ENCODE peak calls at places on chromosome 21, in six cellular contexts. One of them, this sample, is unnamed.

GRCh38 chr21:42041246-42041645 is 29.9 kb upstream of the UMODL1 start:
- DNase-seq in vagina: no peak
- DNase-seq in A549: no peak
- DNase-seq in transverse colon: no peak
- DNase-seq in uterus: no peak
- DNase-seq in HCT116: no peak
- DNase-seq in this sample: no peak

GRCh38 chr21:17371470-17371869 is 141.4 kb upstream of the CXADR start:
- DNase-seq in HCT116: no peak
- DNase-seq in vagina: no peak
- DNase-seq in A549: no peak
- DNase-seq in uterus: no peak
- DNase-seq in transverse colon: no peak
- DNase-seq in this sample: no peak

GRCh38 chr21:21383126-21383525 is 384.9 kb downstream of the NCAM2 start:
- DNase-seq in uterus: no peak
- DNase-seq in HCT116: no peak
- DNase-seq in transverse colon: no peak
- DNase-seq in vagina: no peak
- DNase-seq in A549: no peak
- DNase-seq in this sample: no peak

GRCh38 chr21:30146558-30147282 is 19.9 kb downstream of the CLDN17 start:
- DNase-seq in vagina: no peak
- DNase-seq in A549: no peak
- DNase-seq in uterus: no peak
- DNase-seq in HCT116: no peak
- DNase-seq in transverse colon: no peak
- DNase-seq in this sample: no peak

GRCh38 chr21:34907783-34908423 is 141.2 kb downstream of the RUNX1 start:
- DNase-seq in A549: no peak
- DNase-seq in transverse colon: no peak
- DNase-seq in vagina: no peak
- DNase-seq in uterus: no peak
- DNase-seq in HCT116: no peak
- DNase-seq in this sample: no peak

GRCh38 chr21:36487641-36488307 is 7.9 kb upstream of the CLDN14 start:
- DNase-seq in A549: no peak
- DNase-seq in HCT116: no peak
- DNase-seq in transverse colon: peak
- DNase-seq in uterus: no peak
- DNase-seq in vagina: no peak
- DNase-seq in this sample: peak

GRCh38 chr21:39384674-39385298 is 35.9 kb upstream of the HMGN1 start:
- DNase-seq in HCT116: no peak
- DNase-seq in A549: no peak
- DNase-seq in transverse colon: no peak
- DNase-seq in vagina: no peak
- DNase-seq in uterus: no peak
- DNase-seq in this sample: no peak

GRCh38 chr21:34782666-34783365 is 114.0 kb downstream of the CLIC6 start:
- DNase-seq in transverse colon: no peak
- DNase-seq in HCT116: no peak
- DNase-seq in uterus: no peak
- DNase-seq in A549: no peak
- DNase-seq in vagina: no peak
- DNase-seq in this sample: no peak

GRCh38 chr21:34553199-34553952 is 41.4 kb upstream of the KCNE1 start:
- DNase-seq in HCT116: peak
- DNase-seq in transverse colon: no peak
- DNase-seq in vagina: no peak
- DNase-seq in A549: no peak
- DNase-seq in uterus: no peak
- DNase-seq in this sample: no peak

GRCh38 chr21:39633770-39634181 is 21.0 kb downstream of the B3GALT5 start:
- DNase-seq in transverse colon: no peak
- DNase-seq in uterus: no peak
- DNase-seq in vagina: no peak
- DNase-seq in HCT116: peak
- DNase-seq in A549: peak
- DNase-seq in this sample: no peak

GRCh38 chr21:26966978-26967913 is at the start of gene ADAMTS5:
- DNase-seq in transverse colon: peak
- DNase-seq in A549: no peak
- DNase-seq in vagina: no peak
- DNase-seq in HCT116: no peak
- DNase-seq in uterus: peak
- DNase-seq in this sample: peak

GRCh38 chr21:25626752-25627151 is 12.3 kb upstream of the JAM2 start:
- DNase-seq in HCT116: no peak
- DNase-seq in transverse colon: no peak
- DNase-seq in vagina: no peak
- DNase-seq in A549: no peak
- DNase-seq in uterus: no peak
- DNase-seq in this sample: peak

GRCh38 chr21:42654179-42654912 is 925 bp downstream of the PDE9A start:
- DNase-seq in HCT116: no peak
- DNase-seq in uterus: no peak
- DNase-seq in transverse colon: no peak
- DNase-seq in vagina: no peak
- DNase-seq in A549: peak
- DNase-seq in this sample: no peak

GRCh38 chr21:22791986-22792560 is 1793.9 kb downstream of the NCAM2 start:
- DNase-seq in vagina: no peak
- DNase-seq in HCT116: no peak
- DNase-seq in transverse colon: no peak
- DNase-seq in uterus: no peak
- DNase-seq in A549: peak
- DNase-seq in this sample: peak

GRCh38 chr21:41894922-41895557 is 15.9 kb upstream of the PRDM15 start:
- DNase-seq in HCT116: no peak
- DNase-seq in transverse colon: no peak
- DNase-seq in uterus: no peak
- DNase-seq in vagina: no peak
- DNase-seq in A549: no peak
- DNase-seq in this sample: no peak

GRCh38 chr21:42781150-42781980 is 98.0 kb downstream of the WDR4 start:
- DNase-seq in transverse colon: peak
- DNase-seq in A549: no peak
- DNase-seq in HCT116: no peak
- DNase-seq in vagina: no peak
- DNase-seq in uterus: peak
- DNase-seq in this sample: peak

GRCh38 chr21:38814126-38815059 is 8.7 kb downstream of the ETS2 start:
- DNase-seq in vagina: no peak
- DNase-seq in A549: no peak
- DNase-seq in transverse colon: peak
- DNase-seq in HCT116: no peak
- DNase-seq in uterus: no peak
- DNase-seq in this sample: no peak

GRCh38 chr21:41634858-41635257 is 126.9 kb upstream of the TMPRSS2 start:
- DNase-seq in transverse colon: no peak
- DNase-seq in uterus: no peak
- DNase-seq in vagina: no peak
- DNase-seq in HCT116: no peak
- DNase-seq in A549: no peak
- DNase-seq in this sample: no peak

GRCh38 chr21:41369915-41370839 is 8.3 kb downstream of the MX2 start:
- DNase-seq in vagina: no peak
- DNase-seq in uterus: no peak
- DNase-seq in transverse colon: no peak
- DNase-seq in A549: no peak
- DNase-seq in HCT116: no peak
- DNase-seq in this sample: no peak

GRCh38 chr21:19244502-19245187 is 841.1 kb upstream of the TMPRSS15 start:
- DNase-seq in vagina: no peak
- DNase-seq in HCT116: no peak
- DNase-seq in uterus: no peak
- DNase-seq in transverse colon: no peak
- DNase-seq in A549: no peak
- DNase-seq in this sample: no peak

GRCh38 chr21:42539931-42540343 is 26.3 kb downstream of the SLC37A1 start:
- DNase-seq in vagina: no peak
- DNase-seq in transverse colon: no peak
- DNase-seq in HCT116: no peak
- DNase-seq in A549: no peak
- DNase-seq in uterus: no peak
- DNase-seq in this sample: no peak

GRCh38 chr21:18369115-18369514 is 34.5 kb downstream of the TMPRSS15 start:
- DNase-seq in A549: no peak
- DNase-seq in uterus: no peak
- DNase-seq in HCT116: no peak
- DNase-seq in vagina: no peak
- DNase-seq in transverse colon: no peak
- DNase-seq in this sample: no peak

GRCh38 chr21:16837319-16837718 is 675.5 kb upstream of the CXADR start:
- DNase-seq in vagina: no peak
- DNase-seq in A549: no peak
- DNase-seq in transverse colon: no peak
- DNase-seq in uterus: no peak
- DNase-seq in HCT116: no peak
- DNase-seq in this sample: no peak

GRCh38 chr21:35149698-35150097 is 100.6 kb upstream of the RUNX1 start:
- DNase-seq in vagina: no peak
- DNase-seq in A549: no peak
- DNase-seq in HCT116: no peak
- DNase-seq in transverse colon: no peak
- DNase-seq in uterus: no peak
- DNase-seq in this sample: no peak

GRCh38 chr21:36917487-36918158 is 48.8 kb downstream of the HLCS start:
- DNase-seq in uterus: no peak
- DNase-seq in vagina: no peak
- DNase-seq in transverse colon: no peak
- DNase-seq in HCT116: no peak
- DNase-seq in A549: peak
- DNase-seq in this sample: peak

DNA sequence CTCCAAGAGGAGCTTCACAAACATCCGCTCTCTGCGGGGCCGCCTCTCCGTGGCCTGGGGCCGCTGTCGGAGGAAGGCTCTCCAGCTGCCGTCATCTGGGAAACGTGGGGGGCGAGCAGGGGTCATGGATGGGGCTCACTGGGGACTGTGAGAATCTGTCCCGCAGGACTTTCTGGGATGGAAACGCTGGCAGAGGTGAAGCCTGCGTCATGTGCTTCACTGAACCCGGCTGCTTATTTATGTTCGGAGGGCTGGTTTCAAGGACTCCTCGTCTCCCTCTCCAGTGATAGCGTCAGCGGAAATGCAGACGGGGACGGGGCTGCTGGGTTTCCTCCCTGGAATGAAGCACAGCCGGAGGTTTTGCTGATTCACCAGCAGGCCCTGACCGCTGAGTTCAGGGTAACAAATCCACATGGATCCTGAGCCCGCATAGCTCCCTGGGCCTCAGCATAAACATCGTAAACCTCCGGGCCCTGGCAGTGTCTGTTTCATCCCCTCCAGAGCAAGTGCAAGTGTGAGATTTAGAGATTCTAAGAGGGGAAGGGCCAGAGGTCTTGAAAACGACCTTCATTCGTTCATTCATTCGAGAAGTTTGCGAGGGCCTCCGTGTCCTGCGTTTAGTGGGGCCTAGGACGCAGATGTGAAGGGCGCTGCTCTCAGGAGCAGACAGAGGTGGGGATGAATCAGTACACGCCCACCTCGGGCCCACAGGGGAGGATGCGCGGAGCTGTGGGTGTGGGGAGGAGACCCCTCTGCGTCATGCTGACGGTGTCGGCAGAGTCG is 7.0 kb upstream of the POFUT2 start:
- DNase-seq in vagina: peak
- DNase-seq in A549: no peak
- DNase-seq in uterus: peak
- DNase-seq in HCT116: no peak
- DNase-seq in transverse colon: peak
- DNase-seq in this sample: peak
- H3K4me3 ChIP-seq in vagina: peak
- H3K4me3 ChIP-seq in A549: no peak
- H3K4me3 ChIP-seq in uterus: no peak
- H3K4me3 ChIP-seq in HCT116: no peak
- H3K4me3 ChIP-seq in transverse colon: no peak
- H3K4me3 ChIP-seq in this sample: no peak

GRCh38 chr21:45306453-45306831 is 18.7 kb upstream of the POFUT2 start:
- DNase-seq in uterus: no peak
- DNase-seq in HCT116: no peak
- DNase-seq in transverse colon: no peak
- DNase-seq in vagina: no peak
- DNase-seq in A549: no peak
- DNase-seq in this sample: peak
- H3K27ac ChIP-seq in uterus: peak
- H3K27ac ChIP-seq in HCT116: no peak
- H3K27ac ChIP-seq in transverse colon: peak
- H3K27ac ChIP-seq in vagina: peak
- H3K27ac ChIP-seq in A549: no peak
- H3K27ac ChIP-seq in this sample: peak

GRCh38 chr21:44845418-44846200 is 27.7 kb upstream of the SUMO3 start:
- DNase-seq in transverse colon: peak
- DNase-seq in HCT116: no peak
- DNase-seq in A549: peak
- DNase-seq in vagina: no peak
- DNase-seq in uterus: peak
- DNase-seq in this sample: peak

GRCh38 chr21:44848821-44849521 is 24.5 kb downstream of the PTTG1IP start:
- DNase-seq in uterus: no peak
- DNase-seq in A549: no peak
- DNase-seq in vagina: no peak
- DNase-seq in HCT116: no peak
- DNase-seq in transverse colon: no peak
- DNase-seq in this sample: peak

GRCh38 chr21:44846201-44846484 is 27.3 kb downstream of the PTTG1IP start:
- DNase-seq in A549: no peak
- DNase-seq in HCT116: no peak
- DNase-seq in transverse colon: no peak
- DNase-seq in vagina: no peak
- DNase-seq in uterus: no peak
- DNase-seq in this sample: no peak

GRCh38 chr21:44846485-44847260 is 26.8 kb downstream of the PTTG1IP start:
- DNase-seq in transverse colon: peak
- DNase-seq in HCT116: no peak
- DNase-seq in vagina: no peak
- DNase-seq in A549: no peak
- DNase-seq in uterus: no peak
- DNase-seq in this sample: peak

GRCh38 chr21:44847261-44848056 is 26.0 kb downstream of the PTTG1IP start:
- DNase-seq in A549: no peak
- DNase-seq in vagina: no peak
- DNase-seq in transverse colon: no peak
- DNase-seq in uterus: no peak
- DNase-seq in HCT116: no peak
- DNase-seq in this sample: no peak
- TF ChIP-seq POLR2A in A549: no peak
- TF ChIP-seq POLR2A in vagina: no peak
- TF ChIP-seq POLR2A in transverse colon: no peak
- TF ChIP-seq POLR2A in uterus: no peak
- TF ChIP-seq POLR2A in HCT116: no peak
- TF ChIP-seq POLR2A in this sample: no peak

DNA sequence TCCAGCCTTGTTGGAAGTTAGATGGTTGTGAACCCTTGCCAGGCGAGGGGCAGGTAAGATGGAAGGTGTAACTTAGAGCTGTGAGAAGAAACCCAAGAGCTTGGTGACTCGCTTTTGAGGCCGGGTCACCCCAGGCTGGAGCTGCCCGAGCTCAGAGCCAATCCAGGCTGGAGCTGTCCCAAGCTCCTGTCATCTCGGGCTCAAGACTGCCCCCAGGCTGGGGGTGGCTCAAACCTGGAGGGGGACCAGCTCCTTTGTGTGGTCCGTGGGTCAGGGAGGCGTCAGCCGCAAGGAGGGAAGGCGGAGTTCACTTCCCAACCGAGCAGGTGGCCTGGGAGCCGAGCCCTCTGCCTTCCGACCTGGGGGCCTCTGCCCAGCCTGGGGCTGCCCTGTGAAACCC is 2.0 kb downstream of the HUNK start:
- DNase-seq in uterus: peak
- DNase-seq in vagina: no peak
- DNase-seq in A549: no peak
- DNase-seq in HCT116: no peak
- DNase-seq in transverse colon: peak
- DNase-seq in this sample: peak
- H3K4me3 ChIP-seq in uterus: peak
- H3K4me3 ChIP-seq in vagina: peak
- H3K4me3 ChIP-seq in A549: no peak
- H3K4me3 ChIP-seq in HCT116: no peak
- H3K4me3 ChIP-seq in transverse colon: peak
- H3K4me3 ChIP-seq in this sample: no peak